ENCODE peak calls at places on chromosomes 13 and 19, in ten cellular contexts. P is AG04450; N is HuH-7.5; B is CD4-positive, alpha-beta T cell; V is transverse colon; L is NCI-H748 treated with DMSO at 0.1 percent for 48 hours; K is body of pancreas; M is K562; D is activated gamma-delta T cell treated with Interleukin-2 at 50 U/mL for 16 hours; G is HTR-8/SVneo. U is an unnamed sample.

GRCh38 chr13:26952551-26953138 is 192.1 kb upstream of the GPR12 start:
- DNase-seq in P (no peak), N (no peak), B (no peak), V (no peak), L (no peak), K (no peak), M (no peak), D (no peak), G (no peak), U (no peak)

GRCh38 chr13:23684647-23685046 is 114.4 kb downstream of the TNFRSF19 start:
- DNase-seq in P (no peak), N (no peak), B (no peak), V (no peak), L (no peak), K (no peak), M (no peak), D (no peak), G (no peak), U (no peak)

GRCh38 chr13:112974125-112974524 is 5.1 kb downstream of the MCF2L start:
- DNase-seq in P (no peak), N (no peak), B (no peak), V (no peak), L (no peak), K (no peak), M (no peak), D (no peak), G (no peak), U (no peak)

GRCh38 chr19:56110515-56111448 is 10.3 kb downstream of the ZNF787 start:
- DNase-seq in P (no peak), N (peak), B (no peak), V (peak), L (no peak), K (peak), M (peak), D (no peak), G (no peak), U (no peak)

GRCh38 chr19:45499196-45500180 is 1.2 kb downstream of the PPM1N start:
- DNase-seq in P (no peak), N (peak), B (peak), V (peak), L (peak), K (peak), M (peak), D (peak), G (no peak), U (no peak)

GRCh38 chr13:34435338-34435737 is 506.7 kb upstream of the NBEA start:
- DNase-seq in P (no peak), N (no peak), B (no peak), V (no peak), L (no peak), K (no peak), M (no peak), D (no peak), G (peak), U (no peak)

GRCh38 chr13:91813255-91813654 is 414.8 kb downstream of the GPC5 start:
- DNase-seq in P (no peak), N (no peak), B (no peak), V (no peak), L (no peak), K (no peak), M (no peak), D (no peak), G (no peak), U (no peak)

GRCh38 chr13:64397699-64398098 is 2832.4 kb downstream of the PCDH9 start:
- DNase-seq in P (no peak), N (no peak), B (no peak), V (no peak), L (no peak), K (no peak), M (no peak), D (no peak), G (peak), U (no peak)

GRCh38 chr19:55676384-55676783 is 1.4 kb downstream of the EPN1 start:
- DNase-seq in P (no peak), N (no peak), B (no peak), V (no peak), L (no peak), K (peak), M (peak), D (no peak), G (no peak), U (no peak)

GRCh38 chr13:48923376-48923775 is 52.3 kb upstream of the FNDC3A start:
- DNase-seq in P (no peak), N (no peak), B (no peak), V (no peak), L (no peak), K (no peak), M (no peak), D (no peak), G (no peak), U (no peak)

GRCh38 chr19:18308051-18308947 is 14.6 kb downstream of the LSM4 start:
- DNase-seq in P (no peak), N (no peak), B (no peak), V (no peak), L (no peak), K (no peak), M (no peak), D (no peak), G (no peak), U (no peak)

GRCh38 chr19:3368848-3369336 is 2.5 kb downstream of the NFIC start:
- DNase-seq in P (no peak), N (no peak), B (no peak), V (no peak), L (no peak), K (no peak), M (peak), D (no peak), G (no peak), U (no peak)

GRCh38 chr13:45690636-45691035 is 11.5 kb upstream of the CBY2 start:
- DNase-seq in P (no peak), N (no peak), B (no peak), V (no peak), L (no peak), K (no peak), M (no peak), D (no peak), G (peak), U (no peak)

GRCh38 chr19:11169896-11170678 is 14.5 kb upstream of the SPC24 start:
- DNase-seq in P (no peak), N (no peak), B (no peak), V (no peak), L (no peak), K (no peak), M (no peak), D (no peak), G (no peak), U (no peak)

GRCh38 chr19:46393456-46394397 is 19.6 kb downstream of the CCDC8 start:
- DNase-seq in P (no peak), N (no peak), B (no peak), V (no peak), L (no peak), K (no peak), M (no peak), D (no peak), G (no peak), U (no peak)

GRCh38 chr19:46821512-46822359 is 28.9 kb downstream of the AP2S1 start:
- DNase-seq in P (no peak), N (no peak), B (peak), V (peak), L (no peak), K (no peak), M (no peak), D (peak), G (no peak), U (peak)

GRCh38 chr13:20461860-20462532 is 63.7 kb downstream of the CRYL1 start:
- DNase-seq in P (no peak), N (no peak), B (no peak), V (no peak), L (no peak), K (no peak), M (no peak), D (no peak), G (no peak), U (no peak)

GRCh38 chr19:33426621-33427475 is 53.3 kb downstream of the CEBPG start:
- DNase-seq in P (no peak), N (no peak), B (no peak), V (no peak), L (no peak), K (no peak), M (no peak), D (no peak), G (no peak), U (no peak)

GRCh38 chr13:113551081-113552000 is 33.2 kb upstream of the TFDP1 start:
- DNase-seq in P (no peak), N (no peak), B (no peak), V (peak), L (peak), K (no peak), M (no peak), D (no peak), G (no peak), U (no peak)

GRCh38 chr13:97367016-97367415 is 67.0 kb upstream of the RAP2A start:
- DNase-seq in P (no peak), N (no peak), B (no peak), V (no peak), L (no peak), K (peak), M (no peak), D (no peak), G (no peak), U (no peak)

GRCh38 chr19:40443930-40444180 is 280 bp downstream of the SERTAD3 start:
- DNase-seq in P (no peak), N (no peak), B (no peak), V (no peak), L (no peak), K (no peak), M (no peak), D (no peak), G (no peak), U (no peak)

GRCh38 chr19:43534811-43535761 is 2.1 kb downstream of the ZNF575 start:
- DNase-seq in P (no peak), N (peak), B (no peak), V (peak), L (no peak), K (peak), M (peak), D (peak), G (no peak), U (no peak)

GRCh38 chr13:42307461-42307860 is 35.5 kb downstream of the AKAP11 start:
- DNase-seq in P (no peak), N (no peak), B (no peak), V (no peak), L (no peak), K (no peak), M (no peak), D (no peak), G (no peak), U (no peak)

GRCh38 chr13:101706651-101707050 is 254.2 kb downstream of the ITGBL1 start:
- DNase-seq in P (peak), N (no peak), B (no peak), V (peak), L (no peak), K (peak), M (no peak), D (no peak), G (no peak), U (no peak)

U was measured in CD8-positive, alpha-beta T cell.